ENCODE peak calls at places on chromosomes 16 and 17, in five cellular contexts. B is hepatocyte, K is mammary epithelial cell, C is endothelial cell of umbilical vein, T is neural progenitor cell. M is an unnamed sample.
A peak's percentile ranks its signal among the peaks of the same experiment; 100 is the strongest.

GRCh38 chr16:59392911-59393310 is 658.8 kb upstream of the GOT2 start:
- DNase-seq in C (no peak), B (no peak), K (no peak), T (no peak), M (no peak)

GRCh38 chr16:88131256-88131655 is 180.0 kb downstream of the BANP start:
- DNase-seq in K (no peak), B (no peak), T (no peak), C (no peak), M (no peak)

GRCh38 chr17:40303706-40304450 is 5.1 kb upstream of the RARA start:
- DNase-seq in K (no peak), C (no peak), T (no peak), B (peak; percentile 74), M (peak; percentile 96)

GRCh38 chr16:81190667-81191066 is 47.8 kb upstream of the BCO1 start:
- DNase-seq in B (no peak), K (peak; percentile 22), C (no peak), T (no peak), M (peak; percentile 61)

GRCh38 chr16:8847623-8848022 is 21.2 kb downstream of the CARHSP1 start:
- DNase-seq in B (peak; percentile 5), C (no peak), T (no peak), K (no peak), M (no peak)

GRCh38 chr17:78325076-78325712 is 34.7 kb downstream of the SOCS3 start:
- DNase-seq in K (no peak), C (peak; percentile 57), B (no peak), T (peak; percentile 34), M (peak; percentile 91)

GRCh38 chr16:79067600-79067999 is 532.9 kb downstream of the MAF start:
- DNase-seq in B (no peak), T (no peak), K (peak; percentile 37), C (no peak), M (peak; percentile 2)

GRCh38 chr16:30609002-30609927 is 924 bp downstream of the ZNF689 start:
- DNase-seq in K (no peak), C (peak; percentile 48), B (peak; percentile 69), T (peak; percentile 31), M (peak; percentile 64)

GRCh38 chr16:87416826-87417471 is 24.8 kb downstream of the MAP1LC3B start:
- DNase-seq in B (peak; percentile 52), C (peak; percentile 61), K (no peak), T (peak; percentile 19), M (peak; percentile 75)

GRCh38 chr16:77977336-77977735 is 45.0 kb upstream of the CLEC3A start:
- DNase-seq in B (no peak), C (no peak), K (no peak), T (no peak), M (no peak)

GRCh38 chr17:29645516-29646051 is 22.9 kb upstream of the CORO6 start:
- DNase-seq in C (peak; percentile 46), B (peak; percentile 33), K (peak; percentile 75), T (no peak), M (peak; percentile 94)

GRCh38 chr17:82876602-82877391 is 37.0 kb upstream of the ZNF750 start:
- DNase-seq in B (peak; percentile 83), K (peak; percentile 81), T (peak; percentile 71), C (peak; percentile 79), M (peak; percentile 93)

GRCh38 chr17:46809110-46809571 is 9.4 kb downstream of the WNT3 start:
- DNase-seq in B (no peak), C (no peak), K (no peak), T (no peak), M (no peak)

GRCh38 chr16:5450435-5451104 is 353.0 kb upstream of the EEF2KMT start:
- DNase-seq in C (no peak), K (no peak), T (peak; percentile 77), B (no peak), M (no peak)

GRCh38 chr16:88681709-88682451 is 4.4 kb downstream of the SNAI3 start:
- DNase-seq in K (no peak), C (no peak), B (no peak), T (no peak), M (peak; percentile 57)

GRCh38 chr16:28324887-28325279 is 32.6 kb downstream of the SBK1 start:
- DNase-seq in C (no peak), K (no peak), T (no peak), B (no peak), M (no peak)

GRCh38 chr16:8963010-8963824 is 489 bp downstream of the USP7 start:
- DNase-seq in C (no peak), B (peak; percentile 48), T (peak; percentile 50), K (no peak), M (peak; percentile 60)

GRCh38 chr17:37488607-37489196 is 989 bp upstream of the DUSP14 start:
- DNase-seq in C (peak; percentile 86), B (peak; percentile 91), T (peak; percentile 61), K (peak; percentile 96), M (peak; percentile 99)

GRCh38 chr17:58119491-58119890 is 28.7 kb upstream of the OR4D1 start:
- DNase-seq in B (no peak), K (no peak), C (no peak), T (no peak), M (no peak)

GRCh38 chr17:59406808-59407381 is 75.4 kb downstream of the YPEL2 start:
- DNase-seq in K (no peak), C (no peak), B (peak; percentile 28), T (no peak), M (no peak)

GRCh38 chr16:53740476-53740875 is 36.5 kb downstream of the FTO start:
- DNase-seq in B (no peak), K (no peak), T (no peak), C (no peak), M (no peak)

GRCh38 chr17:31571124-31571892 is 179.8 kb downstream of the RAB11FIP4 start:
- DNase-seq in B (peak; percentile 56), C (no peak), T (no peak), K (peak; percentile 68), M (peak; percentile 94)

GRCh38 chr16:49333268-49333597 is 40.4 kb upstream of the C16orf78 start:
- DNase-seq in T (no peak), C (no peak), K (no peak), B (no peak), M (no peak)

GRCh38 chr17:70105641-70106040 is 30.6 kb downstream of the KCNJ16 start:
- DNase-seq in T (no peak), B (no peak), C (no peak), K (no peak), M (no peak)

GRCh38 chr17:58605470-58605869 is 86.4 kb downstream of the TEX14 start:
- DNase-seq in C (no peak), K (no peak), B (no peak), T (no peak), M (no peak)

GRCh38 chr17:81164464-81165245 is 652 bp upstream of the PVALEF start:
- DNase-seq in C (no peak), T (peak; percentile 33), B (no peak), K (no peak), M (no peak)

GRCh38 chr17:29243792-29244191 is 2.9 kb upstream of the CRYBA1 start:
- DNase-seq in B (no peak), T (peak; percentile 46), K (peak; percentile 16), C (no peak), M (peak; percentile 64)

GRCh38 chr16:57150682-57151330 is 35.0 kb downstream of the PSME3IP1 start:
- DNase-seq in C (no peak), B (no peak), T (no peak), K (no peak), M (no peak)

GRCh38 chr16:11145173-11145820 is 110.7 kb downstream of the SOCS1 start:
- DNase-seq in T (no peak), K (no peak), B (no peak), C (no peak), M (peak; percentile 89)

GRCh38 chr16:57507414-57508083 is 21.3 kb upstream of the DOK4 start:
- DNase-seq in C (no peak), B (peak; percentile 34), K (no peak), T (peak; percentile 31), M (no peak)

GRCh38 chr17:47813512-47814031 is 8.0 kb downstream of the OSBPL7 start:
- DNase-seq in T (no peak), B (no peak), K (no peak), C (no peak), M (no peak)

GRCh38 chr17:5365831-5366230 is 53.6 kb downstream of the NUP88 start:
- DNase-seq in K (peak; percentile 54), B (no peak), C (no peak), T (no peak), M (no peak)

GRCh38 chr17:353213-353837 is 718 bp upstream of the RPH3AL start:
- DNase-seq in C (no peak), T (no peak), K (no peak), B (no peak), M (no peak)
- TF ChIP-seq EZH2 in C (no peak), T (no peak), K (no peak), B (no peak), M (no peak)

DNA sequence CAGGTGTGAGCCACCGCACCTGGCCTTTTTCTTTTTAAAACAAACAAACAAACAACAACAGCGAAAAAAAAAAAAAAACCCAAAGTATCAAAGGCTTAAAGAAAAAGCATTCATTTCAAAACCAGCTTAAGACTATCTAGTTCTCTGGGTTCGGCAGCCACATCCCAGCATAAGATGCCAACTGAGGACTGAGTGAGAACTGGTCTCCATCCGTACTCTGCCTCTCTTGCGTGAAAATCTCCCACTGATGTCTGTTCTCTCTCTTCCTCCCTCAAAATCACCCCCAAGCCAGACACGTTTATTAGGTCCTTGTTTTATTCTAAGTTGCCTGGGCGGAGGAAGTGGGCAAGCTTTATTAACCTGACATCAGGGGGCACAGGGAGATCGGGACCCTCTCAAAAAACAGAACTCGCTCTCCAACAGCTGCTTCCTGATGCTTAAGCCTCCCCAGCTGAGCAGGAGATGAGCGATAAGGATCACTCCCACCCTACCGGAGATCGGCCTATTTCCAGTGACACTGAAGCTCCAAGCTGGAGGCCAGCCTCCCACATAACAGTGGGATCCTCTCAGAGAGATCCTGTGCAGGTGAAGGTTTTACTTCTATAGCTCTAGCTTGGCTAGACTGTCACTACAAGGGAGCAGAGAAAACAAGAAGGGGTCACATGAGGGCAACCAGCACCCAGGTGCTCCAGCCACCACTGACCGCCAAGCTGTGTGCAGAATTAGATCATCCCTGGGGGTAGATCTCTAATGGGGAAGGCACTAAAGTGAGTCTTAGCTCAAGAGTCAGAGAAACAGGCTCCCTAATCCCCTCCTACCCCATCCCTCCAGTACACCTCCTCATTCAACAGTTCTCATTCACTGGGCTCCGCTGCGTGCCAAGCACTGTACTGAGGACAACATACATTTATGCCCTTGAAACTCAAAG is 13.6 kb downstream of the CDC42EP4 start:
- DNase-seq in T (no peak), K (no peak), B (no peak), C (no peak), M (no peak)
- H3K4me3 ChIP-seq in T (no peak overlapping the region), K (no peak overlapping the region), B (no peak overlapping the region), C (no peak overlapping the region), M (no peak overlapping the region)

DNA sequence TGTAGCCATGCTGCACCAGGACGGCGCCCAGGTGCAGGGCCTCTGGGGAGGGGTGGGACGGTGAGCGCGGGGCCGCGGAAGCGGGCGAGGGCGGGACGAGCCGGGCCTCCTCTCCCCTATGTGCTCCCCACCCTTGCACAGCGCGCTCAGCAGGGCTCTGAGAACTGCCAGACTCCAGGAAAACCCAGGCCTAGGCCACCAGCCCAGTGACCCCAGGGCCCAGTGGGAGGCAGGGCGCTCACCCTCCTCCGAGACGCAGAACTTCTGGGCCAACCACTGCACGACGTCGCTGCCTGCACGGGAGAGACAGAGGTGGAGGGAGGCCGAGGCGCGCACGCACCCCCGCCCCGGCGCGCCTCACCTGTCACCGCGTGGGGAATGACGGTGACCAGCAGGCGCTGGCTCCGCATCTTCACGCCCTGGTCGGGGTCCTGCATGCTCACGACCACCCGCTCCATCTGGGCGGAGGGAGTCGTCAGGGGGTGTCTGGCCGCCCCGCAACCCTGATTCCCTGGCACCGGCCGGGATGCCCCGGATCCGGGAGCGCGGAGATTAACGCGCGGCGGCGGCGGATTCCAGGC is 613 bp downstream of the RGS11 start:
- DNase-seq in T (peak; percentile 53), C (no peak), K (no peak), B (no peak), M (peak; percentile 38)
- TF ChIP-seq EZH2 in T (peak; percentile 86), C (no peak), K (no peak), B (peak; percentile 70), M (no peak)

GRCh38 chr16:982152-983043 is 828 bp downstream of the SOX8 start:
- DNase-seq in B (no peak), T (peak; percentile 68), C (no peak), K (no peak), M (no peak)
- H3K4me3 ChIP-seq in B (peak overlapping the region; percentile 29), T (peak overlapping the region; percentile 63), C (no peak overlapping the region), K (no peak overlapping the region), M (no peak overlapping the region)

M was measured in GM23248.